ENCODE peak calls at places on chromosomes 6 and 20, in four cellular contexts. E is hepatocyte; K is T-cell; Q is CD8-positive, alpha-beta memory T cell. U is an unnamed sample.

GRCh38 chr6:145929037-145929633 is 35.0 kb downstream of the SHPRH start:
- DNase-seq in K (no peak), Q (no peak), E (peak; percentile 58), U (peak; percentile 12)

GRCh38 chr20:45372646-45373352 is 5.3 kb downstream of the TP53TG5 start:
- DNase-seq in E (no peak), K (no peak), Q (no peak), U (no peak)

GRCh38 chr6:34194770-34195169 is 41.9 kb upstream of the HMGA1 start:
- DNase-seq in E (no peak), Q (no peak), K (no peak), U (no peak)

GRCh38 chr6:33073431-33073871 is at the start of gene HLA-DPA1:
- DNase-seq in Q (peak; percentile 70), K (peak; percentile 38), E (no peak), U (peak; percentile 31)

GRCh38 chr20:10217517-10218410 is 866 bp upstream of the SNAP25 start:
- DNase-seq in Q (no peak), E (peak; percentile 86), K (no peak), U (no peak)

GRCh38 chr6:13500264-13500663 is 12.9 kb upstream of the GFOD1 start:
- DNase-seq in Q (no peak), K (no peak), E (peak; percentile 57), U (no peak)

GRCh38 chr20:4853004-4853403 is 131.3 kb downstream of the PRND start:
- DNase-seq in K (no peak), E (no peak), Q (no peak), U (no peak)

GRCh38 chr6:142478117-142478516 is 176.3 kb downstream of the ADGRG6 start:
- DNase-seq in E (peak; percentile 8), K (no peak), Q (no peak), U (no peak)

GRCh38 chr6:26199773-26200728 is 112.8 kb downstream of the HFE start:
- DNase-seq in E (peak; percentile 54), K (no peak), Q (no peak), U (no peak)

GRCh38 chr6:170074435-170074834 is 216.4 kb downstream of the DLL1 start:
- DNase-seq in K (no peak), Q (no peak), E (no peak), U (no peak)

GRCh38 chr6:37624121-37624520 is 73.6 kb downstream of the MDGA1 start:
- DNase-seq in Q (no peak), K (no peak), E (no peak), U (no peak)

GRCh38 chr6:117776441-117776840 is 101.2 kb downstream of the NUS1 start:
- DNase-seq in Q (no peak), K (no peak), E (no peak), U (no peak)

GRCh38 chr6:96942676-96943075 is 18.1 kb downstream of the KLHL32 start:
- DNase-seq in K (no peak), E (no peak), Q (no peak), U (no peak)